ENCODE peak calls at places on chromosomes 2 and 18, in ten cellular contexts. One of them, this sample, is unnamed.

GRCh38 chr2:85470850-85471800 is 52.6 kb downstream of the SH2D6 start:
- DNase-seq in sigmoid colon: peak; percentile 61
- DNase-seq in K562: no peak
- DNase-seq in breast epithelium: no peak
- DNase-seq in suprapubic skin: no peak
- DNase-seq in GM12891: no peak
- DNase-seq in transverse colon: peak; percentile 60
- DNase-seq in HCT116: no peak
- DNase-seq in GM12878: no peak
- DNase-seq in spleen: peak; percentile 82
- DNase-seq in this sample: no peak

GRCh38 chr2:57314682-57315081 is 731.9 kb upstream of the VRK2 start:
- DNase-seq in sigmoid colon: no peak
- DNase-seq in K562: no peak
- DNase-seq in breast epithelium: no peak
- DNase-seq in suprapubic skin: no peak
- DNase-seq in GM12891: no peak
- DNase-seq in transverse colon: no peak
- DNase-seq in HCT116: no peak
- DNase-seq in GM12878: no peak
- DNase-seq in spleen: no peak
- DNase-seq in this sample: no peak

GRCh38 chr2:215698566-215698965 is 262.7 kb upstream of the FN1 start:
- DNase-seq in sigmoid colon: no peak
- DNase-seq in K562: no peak
- DNase-seq in breast epithelium: no peak
- DNase-seq in suprapubic skin: no peak
- DNase-seq in GM12891: no peak
- DNase-seq in transverse colon: no peak
- DNase-seq in HCT116: no peak
- DNase-seq in GM12878: no peak
- DNase-seq in spleen: no peak
- DNase-seq in this sample: no peak

GRCh38 chr18:35770360-35770759 is 188.8 kb downstream of the GALNT1 start:
- DNase-seq in sigmoid colon: no peak
- DNase-seq in K562: no peak
- DNase-seq in breast epithelium: no peak
- DNase-seq in suprapubic skin: no peak
- DNase-seq in GM12891: no peak
- DNase-seq in transverse colon: no peak
- DNase-seq in HCT116: no peak
- DNase-seq in GM12878: no peak
- DNase-seq in spleen: no peak
- DNase-seq in this sample: no peak

GRCh38 chr2:121567957-121568409 is 37.3 kb downstream of the RNU4ATAC start:
- DNase-seq in sigmoid colon: no peak
- DNase-seq in K562: no peak
- DNase-seq in breast epithelium: no peak
- DNase-seq in suprapubic skin: no peak
- DNase-seq in GM12891: no peak
- DNase-seq in transverse colon: no peak
- DNase-seq in HCT116: no peak
- DNase-seq in GM12878: no peak
- DNase-seq in spleen: no peak
- DNase-seq in this sample: no peak

GRCh38 chr2:79713131-79713785 is 200.4 kb downstream of the CTNNA2 start:
- DNase-seq in sigmoid colon: no peak
- DNase-seq in K562: no peak
- DNase-seq in breast epithelium: no peak
- DNase-seq in suprapubic skin: no peak
- DNase-seq in GM12891: no peak
- DNase-seq in transverse colon: no peak
- DNase-seq in HCT116: no peak
- DNase-seq in GM12878: no peak
- DNase-seq in spleen: no peak
- DNase-seq in this sample: no peak

GRCh38 chr2:17539993-17540812 is at the start of gene VSNL1:
- DNase-seq in sigmoid colon: peak; percentile 84
- DNase-seq in K562: peak; percentile 30
- DNase-seq in breast epithelium: peak; percentile 66
- DNase-seq in suprapubic skin: peak; percentile 77
- DNase-seq in GM12891: no peak
- DNase-seq in transverse colon: peak; percentile 86
- DNase-seq in HCT116: peak; percentile 79
- DNase-seq in GM12878: no peak
- DNase-seq in spleen: peak; percentile 67
- DNase-seq in this sample: no peak

GRCh38 chr2:164565345-164565744 is 55.9 kb downstream of the GRB14 start:
- DNase-seq in sigmoid colon: no peak
- DNase-seq in K562: no peak
- DNase-seq in breast epithelium: no peak
- DNase-seq in suprapubic skin: no peak
- DNase-seq in GM12891: no peak
- DNase-seq in transverse colon: no peak
- DNase-seq in HCT116: no peak
- DNase-seq in GM12878: no peak
- DNase-seq in spleen: no peak
- DNase-seq in this sample: no peak

GRCh38 chr18:42644729-42645131 is 470.8 kb downstream of the RIT2 start:
- DNase-seq in sigmoid colon: no peak
- DNase-seq in K562: no peak
- DNase-seq in breast epithelium: no peak
- DNase-seq in suprapubic skin: no peak
- DNase-seq in GM12891: no peak
- DNase-seq in transverse colon: no peak
- DNase-seq in HCT116: no peak
- DNase-seq in GM12878: no peak
- DNase-seq in spleen: no peak
- DNase-seq in this sample: no peak

GRCh38 chr2:235976516-235976915 is 191.7 kb downstream of the GBX2 start:
- DNase-seq in sigmoid colon: no peak
- DNase-seq in K562: no peak
- DNase-seq in breast epithelium: no peak
- DNase-seq in suprapubic skin: no peak
- DNase-seq in GM12891: no peak
- DNase-seq in transverse colon: no peak
- DNase-seq in HCT116: no peak
- DNase-seq in GM12878: no peak
- DNase-seq in spleen: peak; percentile 36
- DNase-seq in this sample: no peak

GRCh38 chr18:44823782-44824181 is 143.1 kb downstream of the SETBP1 start:
- DNase-seq in sigmoid colon: no peak
- DNase-seq in K562: no peak
- DNase-seq in breast epithelium: no peak
- DNase-seq in suprapubic skin: no peak
- DNase-seq in GM12891: no peak
- DNase-seq in transverse colon: no peak
- DNase-seq in HCT116: no peak
- DNase-seq in GM12878: no peak
- DNase-seq in spleen: no peak
- DNase-seq in this sample: no peak

GRCh38 chr2:232230557-232230956 is 148.0 kb upstream of the ALPP start:
- DNase-seq in sigmoid colon: no peak
- DNase-seq in K562: peak; percentile 9
- DNase-seq in breast epithelium: no peak
- DNase-seq in suprapubic skin: no peak
- DNase-seq in GM12891: no peak
- DNase-seq in transverse colon: peak; percentile 26
- DNase-seq in HCT116: peak; percentile 3
- DNase-seq in GM12878: no peak
- DNase-seq in spleen: no peak
- DNase-seq in this sample: no peak

GRCh38 chr2:40653829-40654228 is 201.9 kb upstream of the SLC8A1 start:
- DNase-seq in sigmoid colon: no peak
- DNase-seq in K562: no peak
- DNase-seq in breast epithelium: no peak
- DNase-seq in suprapubic skin: no peak
- DNase-seq in GM12891: no peak
- DNase-seq in transverse colon: no peak
- DNase-seq in HCT116: no peak
- DNase-seq in GM12878: no peak
- DNase-seq in spleen: no peak
- DNase-seq in this sample: no peak

GRCh38 chr2:112262876-112263275 is 8.0 kb upstream of the ZC3H8 start:
- DNase-seq in sigmoid colon: no peak
- DNase-seq in K562: no peak
- DNase-seq in breast epithelium: no peak
- DNase-seq in suprapubic skin: no peak
- DNase-seq in GM12891: no peak
- DNase-seq in transverse colon: no peak
- DNase-seq in HCT116: no peak
- DNase-seq in GM12878: no peak
- DNase-seq in spleen: no peak
- DNase-seq in this sample: no peak

GRCh38 chr18:50558157-50558556 is 1.7 kb upstream of the MAPK4 start:
- DNase-seq in sigmoid colon: no peak
- DNase-seq in K562: no peak
- DNase-seq in breast epithelium: no peak
- DNase-seq in suprapubic skin: no peak
- DNase-seq in GM12891: no peak
- DNase-seq in transverse colon: no peak
- DNase-seq in HCT116: no peak
- DNase-seq in GM12878: no peak
- DNase-seq in spleen: no peak
- DNase-seq in this sample: no peak

GRCh38 chr2:37925063-37925897 is at the start of gene RMDN2:
- DNase-seq in sigmoid colon: peak; percentile 96
- DNase-seq in K562: peak; percentile 88
- DNase-seq in breast epithelium: peak; percentile 91
- DNase-seq in suprapubic skin: peak; percentile 94
- DNase-seq in GM12891: peak; percentile 71
- DNase-seq in transverse colon: peak; percentile 93
- DNase-seq in HCT116: peak; percentile 81
- DNase-seq in GM12878: peak; percentile 42
- DNase-seq in spleen: peak; percentile 98
- DNase-seq in this sample: peak; percentile 69

GRCh38 chr2:146879882-146880281 is 964.9 kb upstream of the ACVR2A start:
- DNase-seq in sigmoid colon: no peak
- DNase-seq in K562: no peak
- DNase-seq in breast epithelium: no peak
- DNase-seq in suprapubic skin: no peak
- DNase-seq in GM12891: no peak
- DNase-seq in transverse colon: no peak
- DNase-seq in HCT116: no peak
- DNase-seq in GM12878: no peak
- DNase-seq in spleen: no peak
- DNase-seq in this sample: no peak

GRCh38 chr2:133293544-133294270 is 274.6 kb downstream of the NCKAP5 start:
- DNase-seq in sigmoid colon: no peak
- DNase-seq in K562: no peak
- DNase-seq in breast epithelium: no peak
- DNase-seq in suprapubic skin: no peak
- DNase-seq in GM12891: no peak
- DNase-seq in transverse colon: no peak
- DNase-seq in HCT116: no peak
- DNase-seq in GM12878: no peak
- DNase-seq in spleen: no peak
- DNase-seq in this sample: no peak

DNA sequence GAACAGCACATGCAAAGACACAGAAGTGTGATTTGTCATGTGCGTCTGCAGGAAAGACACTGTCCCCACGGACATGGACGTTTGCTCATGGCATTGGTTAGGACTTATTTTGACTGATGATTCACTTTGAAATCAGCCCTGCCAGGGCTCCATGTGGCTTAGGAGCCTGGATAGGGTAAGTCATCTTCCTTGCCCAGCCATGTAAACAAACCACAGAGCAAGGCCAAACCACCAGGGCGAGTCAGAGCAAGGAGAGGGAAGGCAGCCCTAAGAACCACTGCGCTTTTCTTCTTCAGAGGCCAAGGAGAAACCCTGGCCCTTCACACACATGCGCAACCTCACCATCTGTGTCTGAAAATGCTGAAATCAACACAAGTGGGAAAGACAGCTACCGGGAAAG is 88.8 kb downstream of the GFPT1 start:
- DNase-seq in sigmoid colon: no peak
- DNase-seq in K562: no peak
- DNase-seq in breast epithelium: no peak
- DNase-seq in suprapubic skin: no peak
- DNase-seq in GM12891: no peak
- DNase-seq in transverse colon: no peak
- DNase-seq in HCT116: no peak
- DNase-seq in GM12878: no peak
- DNase-seq in spleen: no peak
- DNase-seq in this sample: no peak
- TF ChIP-seq POLR2AphosphoS5 in sigmoid colon: no peak
- TF ChIP-seq POLR2AphosphoS5 in K562: no peak
- TF ChIP-seq POLR2AphosphoS5 in breast epithelium: no peak
- TF ChIP-seq POLR2AphosphoS5 in suprapubic skin: no peak
- TF ChIP-seq POLR2AphosphoS5 in GM12891: no peak
- TF ChIP-seq POLR2AphosphoS5 in transverse colon: no peak
- TF ChIP-seq POLR2AphosphoS5 in HCT116: no peak
- TF ChIP-seq POLR2AphosphoS5 in GM12878: no peak
- TF ChIP-seq POLR2AphosphoS5 in spleen: no peak
- TF ChIP-seq POLR2AphosphoS5 in this sample: no peak

GRCh38 chr18:23437357-23438045 is 15.6 kb upstream of the RIOK3 start:
- DNase-seq in sigmoid colon: peak; percentile 90
- DNase-seq in K562: peak; percentile 95
- DNase-seq in breast epithelium: peak; percentile 85
- DNase-seq in suprapubic skin: peak; percentile 90
- DNase-seq in GM12891: peak; percentile 71
- DNase-seq in transverse colon: peak; percentile 86
- DNase-seq in HCT116: peak; percentile 34
- DNase-seq in GM12878: no peak
- DNase-seq in spleen: peak; percentile 98
- DNase-seq in this sample: peak; percentile 75
- TF ChIP-seq POLR2A in sigmoid colon: no peak
- TF ChIP-seq POLR2A in K562: peak; percentile 85
- TF ChIP-seq POLR2A in breast epithelium: no peak
- TF ChIP-seq POLR2A in suprapubic skin: no peak
- TF ChIP-seq POLR2A in GM12891: no peak
- TF ChIP-seq POLR2A in transverse colon: no peak
- TF ChIP-seq POLR2A in HCT116: no peak
- TF ChIP-seq POLR2A in GM12878: peak; percentile 80
- TF ChIP-seq POLR2A in spleen: no peak
- TF ChIP-seq POLR2A in this sample: peak; percentile 59

GRCh38 chr2:11571170-11571569 is 37.3 kb downstream of the GREB1 start:
- DNase-seq in sigmoid colon: peak; percentile 66
- DNase-seq in K562: no peak
- DNase-seq in breast epithelium: no peak
- DNase-seq in suprapubic skin: peak; percentile 42
- DNase-seq in GM12891: no peak
- DNase-seq in transverse colon: no peak
- DNase-seq in HCT116: no peak
- DNase-seq in GM12878: no peak
- DNase-seq in spleen: peak; percentile 12
- DNase-seq in this sample: no peak
- TF ChIP-seq POLR2AphosphoS5 in sigmoid colon: no peak
- TF ChIP-seq POLR2AphosphoS5 in K562: no peak
- TF ChIP-seq POLR2AphosphoS5 in breast epithelium: no peak
- TF ChIP-seq POLR2AphosphoS5 in suprapubic skin: no peak
- TF ChIP-seq POLR2AphosphoS5 in GM12891: no peak
- TF ChIP-seq POLR2AphosphoS5 in transverse colon: no peak
- TF ChIP-seq POLR2AphosphoS5 in HCT116: no peak
- TF ChIP-seq POLR2AphosphoS5 in GM12878: no peak
- TF ChIP-seq POLR2AphosphoS5 in spleen: no peak
- TF ChIP-seq POLR2AphosphoS5 in this sample: no peak

DNA sequence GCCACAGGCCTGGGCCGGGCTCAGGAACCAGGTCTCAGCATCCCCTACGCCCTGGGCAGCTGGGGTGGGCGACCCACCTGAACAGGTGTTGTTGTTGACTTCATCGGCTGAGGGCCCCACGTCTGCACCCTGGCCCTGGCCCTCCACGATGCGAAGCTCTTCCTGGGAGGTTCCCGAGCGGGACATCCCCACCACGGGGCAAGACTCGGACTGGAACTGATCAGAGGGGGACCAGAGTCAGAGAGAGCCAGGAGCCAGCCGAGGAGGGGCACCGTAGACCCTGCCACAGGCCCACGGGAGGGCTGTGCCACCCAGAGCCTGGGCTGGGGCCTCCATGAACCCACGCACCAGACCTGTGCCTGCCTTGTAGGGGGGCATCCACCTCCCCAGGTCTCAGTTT is 54.3 kb downstream of the AQP12A start:
- DNase-seq in sigmoid colon: no peak
- DNase-seq in K562: no peak
- DNase-seq in breast epithelium: no peak
- DNase-seq in suprapubic skin: no peak
- DNase-seq in GM12891: no peak
- DNase-seq in transverse colon: no peak
- DNase-seq in HCT116: no peak
- DNase-seq in GM12878: no peak
- DNase-seq in spleen: no peak
- DNase-seq in this sample: no peak
- TF ChIP-seq POLR2A in sigmoid colon: no peak
- TF ChIP-seq POLR2A in K562: no peak
- TF ChIP-seq POLR2A in breast epithelium: no peak
- TF ChIP-seq POLR2A in suprapubic skin: no peak
- TF ChIP-seq POLR2A in GM12891: no peak
- TF ChIP-seq POLR2A in transverse colon: no peak
- TF ChIP-seq POLR2A in HCT116: no peak
- TF ChIP-seq POLR2A in GM12878: no peak
- TF ChIP-seq POLR2A in spleen: no peak
- TF ChIP-seq POLR2A in this sample: no peak

This sample was measured in GM12892.